ENCODE peak calls at places on chromosomes 16 and 17, in eight cellular contexts. One of them, this sample, is unnamed.

GRCh38 chr17:42251115-42251514 is 25.1 kb downstream of the STAT5B start:
- DNase-seq in CD8-positive, alpha-beta T cell: no peak
- DNase-seq in astrocyte of the spinal cord: peak; percentile 33
- DNase-seq in A549: peak; percentile 62
- DNase-seq in GM12865: no peak
- DNase-seq in mesothelial cell of epicardium: no peak
- DNase-seq in AG09319: no peak
- DNase-seq in body of pancreas: no peak
- DNase-seq in this sample: peak; percentile 53

GRCh38 chr17:32876414-32877163 is at the start of gene MYO1D:
- DNase-seq in astrocyte of the spinal cord: no peak
- DNase-seq in GM12865: peak; percentile 67
- DNase-seq in A549: peak; percentile 35
- DNase-seq in mesothelial cell of epicardium: peak; percentile 52
- DNase-seq in body of pancreas: peak; percentile 87
- DNase-seq in AG09319: no peak
- DNase-seq in CD8-positive, alpha-beta T cell: peak; percentile 41
- DNase-seq in this sample: no peak

GRCh38 chr17:57092779-57093178 is 7.7 kb downstream of the AKAP1 start:
- DNase-seq in astrocyte of the spinal cord: no peak
- DNase-seq in AG09319: no peak
- DNase-seq in mesothelial cell of epicardium: no peak
- DNase-seq in body of pancreas: no peak
- DNase-seq in CD8-positive, alpha-beta T cell: no peak
- DNase-seq in A549: no peak
- DNase-seq in GM12865: no peak
- DNase-seq in this sample: no peak

GRCh38 chr17:37512442-37513070 is 22.9 kb downstream of the DUSP14 start:
- DNase-seq in astrocyte of the spinal cord: no peak
- DNase-seq in GM12865: no peak
- DNase-seq in AG09319: no peak
- DNase-seq in A549: no peak
- DNase-seq in body of pancreas: no peak
- DNase-seq in mesothelial cell of epicardium: no peak
- DNase-seq in CD8-positive, alpha-beta T cell: no peak
- DNase-seq in this sample: no peak

GRCh38 chr17:81838753-81839255 is 4.0 kb upstream of the PPP1R27 start:
- DNase-seq in mesothelial cell of epicardium: no peak
- DNase-seq in body of pancreas: no peak
- DNase-seq in A549: no peak
- DNase-seq in GM12865: no peak
- DNase-seq in astrocyte of the spinal cord: no peak
- DNase-seq in AG09319: no peak
- DNase-seq in CD8-positive, alpha-beta T cell: no peak
- DNase-seq in this sample: no peak

GRCh38 chr17:80473701-80474100 is 2.7 kb downstream of the NPTX1 start:
- DNase-seq in GM12865: no peak
- DNase-seq in astrocyte of the spinal cord: no peak
- DNase-seq in CD8-positive, alpha-beta T cell: no peak
- DNase-seq in mesothelial cell of epicardium: no peak
- DNase-seq in body of pancreas: no peak
- DNase-seq in AG09319: no peak
- DNase-seq in A549: no peak
- DNase-seq in this sample: no peak

GRCh38 chr16:29972500-29972899 is 1.2 kb upstream of the TAOK2 start:
- DNase-seq in A549: no peak
- DNase-seq in AG09319: no peak
- DNase-seq in mesothelial cell of epicardium: no peak
- DNase-seq in GM12865: no peak
- DNase-seq in CD8-positive, alpha-beta T cell: no peak
- DNase-seq in astrocyte of the spinal cord: no peak
- DNase-seq in body of pancreas: no peak
- DNase-seq in this sample: no peak

GRCh38 chr16:88681709-88682451 is 4.4 kb downstream of the SNAI3 start:
- DNase-seq in body of pancreas: peak; percentile 36
- DNase-seq in GM12865: peak; percentile 97
- DNase-seq in A549: no peak
- DNase-seq in AG09319: no peak
- DNase-seq in mesothelial cell of epicardium: no peak
- DNase-seq in astrocyte of the spinal cord: no peak
- DNase-seq in CD8-positive, alpha-beta T cell: no peak
- DNase-seq in this sample: peak; percentile 79

GRCh38 chr17:34582185-34582900 is 3.0 kb downstream of the TMEM132E start:
- DNase-seq in astrocyte of the spinal cord: no peak
- DNase-seq in mesothelial cell of epicardium: no peak
- DNase-seq in A549: no peak
- DNase-seq in AG09319: no peak
- DNase-seq in body of pancreas: no peak
- DNase-seq in GM12865: no peak
- DNase-seq in CD8-positive, alpha-beta T cell: no peak
- DNase-seq in this sample: no peak

GRCh38 chr16:85583491-85584181 is 29.5 kb upstream of the GSE1 start:
- DNase-seq in CD8-positive, alpha-beta T cell: no peak
- DNase-seq in astrocyte of the spinal cord: peak; percentile 26
- DNase-seq in mesothelial cell of epicardium: no peak
- DNase-seq in GM12865: no peak
- DNase-seq in body of pancreas: no peak
- DNase-seq in AG09319: peak; percentile 83
- DNase-seq in A549: no peak
- DNase-seq in this sample: no peak

GRCh38 chr17:28230011-28230410 is 89.0 kb upstream of the TMEM97 start:
- DNase-seq in CD8-positive, alpha-beta T cell: no peak
- DNase-seq in astrocyte of the spinal cord: no peak
- DNase-seq in mesothelial cell of epicardium: no peak
- DNase-seq in AG09319: no peak
- DNase-seq in body of pancreas: peak; percentile 80
- DNase-seq in GM12865: peak; percentile 20
- DNase-seq in A549: no peak
- DNase-seq in this sample: no peak

DNA sequence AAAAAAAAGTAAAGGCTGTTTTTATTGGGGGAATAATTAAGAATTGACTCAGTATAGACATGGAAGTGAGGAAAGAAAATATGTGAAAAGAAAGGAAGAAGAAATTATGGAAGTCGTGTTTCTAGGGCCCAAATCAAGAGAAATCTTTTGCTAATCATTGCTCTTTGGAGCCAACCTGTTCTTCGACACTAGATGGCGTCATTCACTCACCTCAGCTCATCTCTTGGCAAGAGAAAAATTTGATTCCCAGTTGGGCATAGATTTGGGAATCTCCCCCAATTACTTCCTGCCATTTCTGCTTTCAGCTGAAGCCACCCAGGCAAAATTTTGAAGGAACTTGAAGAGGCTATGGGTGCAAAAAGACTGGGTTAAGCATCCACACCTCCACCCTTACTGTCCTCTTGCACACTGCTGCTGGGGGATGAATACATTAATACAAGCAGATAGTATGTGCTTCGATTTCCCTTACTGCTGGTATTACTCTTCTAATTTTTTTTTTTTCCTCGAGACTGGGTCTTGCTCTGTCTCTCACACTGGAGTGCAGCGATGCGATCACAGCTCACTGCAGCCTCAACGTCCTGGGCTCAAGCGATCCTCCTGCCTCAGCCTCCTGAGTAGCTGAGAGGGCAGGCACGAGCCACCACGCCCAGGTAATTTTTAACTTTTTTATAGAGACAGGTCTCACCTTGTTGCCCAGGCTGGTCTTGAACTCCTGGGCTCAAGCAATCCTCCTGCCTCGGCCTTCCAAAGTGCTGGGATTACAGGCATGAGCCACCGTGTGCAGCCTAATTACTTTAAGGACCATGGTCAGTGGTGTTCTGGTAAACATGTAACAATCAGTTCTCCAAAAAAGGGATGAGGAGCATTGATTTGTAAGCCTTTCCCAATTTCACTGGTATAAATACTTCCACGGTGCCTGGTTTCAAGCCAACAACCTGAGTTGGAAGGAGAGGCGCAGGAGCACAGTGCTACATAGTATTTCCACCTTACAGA is 13.5 kb downstream of the PSMD7 start:
- DNase-seq in astrocyte of the spinal cord: peak; percentile 55
- DNase-seq in A549: peak; percentile 57
- DNase-seq in mesothelial cell of epicardium: no peak
- DNase-seq in body of pancreas: peak; percentile 45
- DNase-seq in AG09319: no peak
- DNase-seq in GM12865: peak; percentile 54
- DNase-seq in CD8-positive, alpha-beta T cell: no peak
- DNase-seq in this sample: peak; percentile 26
- TF ChIP-seq CTCF in astrocyte of the spinal cord: peak; percentile 80
- TF ChIP-seq CTCF in A549: peak; percentile 90
- TF ChIP-seq CTCF in mesothelial cell of epicardium: peak; percentile 69
- TF ChIP-seq CTCF in body of pancreas: peak; percentile 33
- TF ChIP-seq CTCF in AG09319: peak; percentile 74
- TF ChIP-seq CTCF in GM12865: peak; percentile 71
- TF ChIP-seq CTCF in CD8-positive, alpha-beta T cell: peak; percentile 63
- TF ChIP-seq CTCF in this sample: peak; percentile 62

GRCh38 chr17:48104440-48104839 is 3.1 kb upstream of the SNX11 start:
- DNase-seq in AG09319: no peak
- DNase-seq in A549: no peak
- DNase-seq in body of pancreas: no peak
- DNase-seq in CD8-positive, alpha-beta T cell: no peak
- DNase-seq in astrocyte of the spinal cord: no peak
- DNase-seq in mesothelial cell of epicardium: no peak
- DNase-seq in GM12865: no peak
- DNase-seq in this sample: no peak

GRCh38 chr17:48110722-48111121 is 3.2 kb downstream of the SNX11 start:
- DNase-seq in body of pancreas: no peak
- DNase-seq in AG09319: no peak
- DNase-seq in CD8-positive, alpha-beta T cell: no peak
- DNase-seq in mesothelial cell of epicardium: no peak
- DNase-seq in A549: no peak
- DNase-seq in astrocyte of the spinal cord: no peak
- DNase-seq in GM12865: peak; percentile 52
- DNase-seq in this sample: no peak

GRCh38 chr17:48106802-48107136 is 797 bp upstream of the SNX11 start:
- DNase-seq in GM12865: no peak
- DNase-seq in astrocyte of the spinal cord: no peak
- DNase-seq in mesothelial cell of epicardium: no peak
- DNase-seq in AG09319: no peak
- DNase-seq in body of pancreas: no peak
- DNase-seq in A549: no peak
- DNase-seq in CD8-positive, alpha-beta T cell: no peak
- DNase-seq in this sample: no peak

GRCh38 chr17:48103379-48103715 is 2.1 kb upstream of the CBX1 start:
- DNase-seq in body of pancreas: no peak
- DNase-seq in astrocyte of the spinal cord: no peak
- DNase-seq in AG09319: no peak
- DNase-seq in CD8-positive, alpha-beta T cell: no peak
- DNase-seq in mesothelial cell of epicardium: no peak
- DNase-seq in A549: no peak
- DNase-seq in GM12865: no peak
- DNase-seq in this sample: no peak

DNA sequence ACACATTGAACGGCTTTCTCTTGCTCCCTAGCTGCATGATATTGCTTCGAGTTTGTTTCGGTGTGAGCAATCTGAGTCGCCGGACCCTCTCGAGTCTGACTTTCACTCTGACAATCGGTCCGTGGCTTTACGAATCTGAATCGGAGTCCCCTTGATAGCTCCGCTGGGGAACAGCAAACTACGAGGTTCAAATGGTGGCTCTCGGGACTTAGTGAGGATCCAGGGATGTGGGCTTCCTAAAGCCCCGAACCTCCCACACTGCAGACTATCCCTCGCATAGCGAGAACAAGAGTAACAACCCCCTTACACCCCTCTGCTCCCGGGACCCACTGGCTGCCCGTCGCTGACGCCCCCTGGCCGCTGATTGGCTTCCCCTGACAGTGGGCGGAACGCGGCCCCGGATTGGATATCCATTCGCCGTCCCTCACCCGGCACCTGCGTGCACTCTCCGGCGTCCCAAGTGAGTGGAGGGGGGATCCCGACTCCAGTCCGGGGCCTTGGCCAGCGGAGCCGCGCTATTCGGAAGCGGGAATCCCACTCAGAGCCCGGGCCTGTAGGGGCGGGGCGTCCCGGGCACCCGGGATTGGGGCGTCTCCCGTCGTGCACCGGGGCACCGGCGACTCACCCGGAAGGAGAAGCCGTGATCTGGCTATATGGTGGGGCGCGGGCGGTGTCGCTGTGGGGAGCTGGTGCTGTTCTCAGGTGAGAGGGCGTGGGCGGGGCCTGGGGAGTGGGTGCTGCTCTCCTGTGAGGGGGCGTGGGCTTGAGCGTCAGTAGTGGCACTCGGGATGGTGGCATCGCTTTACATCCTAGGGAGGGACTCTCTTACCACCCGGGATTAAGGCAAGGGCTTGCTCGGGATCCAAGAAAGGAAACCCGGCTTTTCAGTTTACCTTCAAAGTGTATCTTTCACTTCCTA is at the start of gene SNX11:
- DNase-seq in GM12865: peak; percentile 92
- DNase-seq in body of pancreas: peak; percentile 97
- DNase-seq in mesothelial cell of epicardium: peak; percentile 80
- DNase-seq in A549: peak; percentile 93
- DNase-seq in CD8-positive, alpha-beta T cell: peak; percentile 87
- DNase-seq in AG09319: peak; percentile 35
- DNase-seq in astrocyte of the spinal cord: peak; percentile 84
- DNase-seq in this sample: peak; percentile 90
- TF ChIP-seq CTCF in GM12865: no peak
- TF ChIP-seq CTCF in body of pancreas: no peak
- TF ChIP-seq CTCF in mesothelial cell of epicardium: no peak
- TF ChIP-seq CTCF in A549: no peak
- TF ChIP-seq CTCF in CD8-positive, alpha-beta T cell: no peak
- TF ChIP-seq CTCF in AG09319: no peak
- TF ChIP-seq CTCF in astrocyte of the spinal cord: peak; percentile 5
- TF ChIP-seq CTCF in this sample: no peak

DNA sequence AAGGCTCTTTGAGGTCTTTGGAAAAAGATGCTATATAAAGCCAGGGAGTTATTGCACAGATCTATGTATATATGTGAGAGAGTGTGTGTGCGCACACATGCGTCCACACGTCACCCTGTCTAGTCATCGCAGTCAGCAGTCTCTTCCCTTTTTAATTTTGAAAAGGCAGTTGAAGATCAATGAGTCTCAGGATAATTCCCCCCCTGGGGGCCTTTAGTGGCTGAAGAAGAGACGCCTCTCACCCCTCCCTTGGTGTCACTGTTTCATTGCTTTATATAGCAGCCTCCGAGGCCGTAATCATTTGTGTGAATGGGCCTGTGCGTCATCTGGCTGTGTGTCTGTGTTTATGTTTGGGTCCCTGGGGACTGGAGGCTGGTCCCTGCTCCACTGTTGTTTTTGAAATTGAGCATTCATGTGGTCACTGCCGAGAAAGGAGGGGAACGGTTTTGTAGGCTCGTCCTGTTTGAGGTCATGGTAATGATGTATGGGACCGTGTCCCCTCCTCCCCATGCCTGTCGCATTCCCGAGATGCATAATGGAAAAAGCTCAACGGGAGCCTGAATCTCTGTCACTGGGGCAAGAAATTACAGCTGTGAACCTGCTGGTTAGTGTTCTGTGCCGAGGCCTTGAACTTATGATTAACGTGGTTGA is 143.9 kb downstream of the SNX29 start:
- DNase-seq in astrocyte of the spinal cord: peak; percentile 83
- DNase-seq in body of pancreas: no peak
- DNase-seq in GM12865: no peak
- DNase-seq in A549: no peak
- DNase-seq in mesothelial cell of epicardium: no peak
- DNase-seq in CD8-positive, alpha-beta T cell: no peak
- DNase-seq in AG09319: no peak
- DNase-seq in this sample: no peak
- TF ChIP-seq CTCF in astrocyte of the spinal cord: no peak
- TF ChIP-seq CTCF in body of pancreas: no peak
- TF ChIP-seq CTCF in GM12865: no peak
- TF ChIP-seq CTCF in A549: no peak
- TF ChIP-seq CTCF in mesothelial cell of epicardium: no peak
- TF ChIP-seq CTCF in CD8-positive, alpha-beta T cell: no peak
- TF ChIP-seq CTCF in AG09319: no peak
- TF ChIP-seq CTCF in this sample: no peak

GRCh38 chr17:31381165-31381668 is 10.3 kb upstream of the RAB11FIP4 start:
- DNase-seq in CD8-positive, alpha-beta T cell: no peak
- DNase-seq in body of pancreas: no peak
- DNase-seq in astrocyte of the spinal cord: no peak
- DNase-seq in mesothelial cell of epicardium: no peak
- DNase-seq in A549: no peak
- DNase-seq in GM12865: no peak
- DNase-seq in AG09319: no peak
- DNase-seq in this sample: no peak
- TF ChIP-seq CTCF in CD8-positive, alpha-beta T cell: no peak
- TF ChIP-seq CTCF in body of pancreas: no peak
- TF ChIP-seq CTCF in astrocyte of the spinal cord: no peak
- TF ChIP-seq CTCF in mesothelial cell of epicardium: no peak
- TF ChIP-seq CTCF in A549: no peak
- TF ChIP-seq CTCF in GM12865: no peak
- TF ChIP-seq CTCF in AG09319: no peak
- TF ChIP-seq CTCF in this sample: no peak

This sample was measured in HL-60.